ENCODE peak calls at places on chromosomes 5 and 9, in six cellular contexts. C is neuronal stem cell, R is IMR-90, M is H9, J is mesendoderm, I is H1. Q is an unnamed sample.

GRCh38 chr9:131397100-131397790 is 3.4 kb downstream of the PRRC2B start:
- DNase-seq in C (no peak), R (peak), J (peak), M (peak), I (peak), Q (peak)

GRCh38 chr5:177304392-177305119 is 957 bp downstream of the PRELID1 start:
- DNase-seq in J (no peak), I (no peak), R (peak), C (no peak), M (no peak), Q (peak)

GRCh38 chr5:167261309-167262100 is 1029.9 kb upstream of the WWC1 start:
- DNase-seq in C (no peak), I (no peak), R (no peak), J (peak), M (peak), Q (no peak)

GRCh38 chr5:126031989-126032716 is 391.1 kb upstream of the GRAMD2B start:
- DNase-seq in C (no peak), R (peak), M (no peak), J (no peak), I (no peak), Q (no peak)

GRCh38 chr5:179237770-179238627 is 107.3 kb downstream of the ADAMTS2 start:
- DNase-seq in R (no peak), M (peak), C (no peak), I (no peak), J (no peak), Q (no peak)

GRCh38 chr9:94783121-94783664 is 56.7 kb downstream of the AOPEP start:
- DNase-seq in I (peak), R (peak), J (peak), C (peak), M (peak), Q (peak)

GRCh38 chr9:137688261-137688660 is 69.5 kb downstream of the EHMT1 start:
- DNase-seq in R (no peak), I (no peak), C (no peak), J (no peak), M (no peak), Q (no peak)

GRCh38 chr5:54558362-54558761 is 40.8 kb downstream of the SNX18 start:
- DNase-seq in M (no peak), I (no peak), C (no peak), J (no peak), R (peak), Q (no peak)

GRCh38 chr9:1619915-1620705 is 395.0 kb upstream of the SMARCA2 start:
- DNase-seq in R (no peak), C (no peak), J (peak), I (no peak), M (no peak), Q (no peak)

GRCh38 chr5:158273035-158273434 is 414.1 kb upstream of the CLINT1 start:
- DNase-seq in M (no peak), I (no peak), R (no peak), C (peak), J (peak), Q (no peak)

GRCh38 chr9:96323169-96323568 is 21.2 kb upstream of the HSD17B3 start:
- DNase-seq in M (no peak), R (no peak), I (no peak), C (no peak), J (no peak), Q (no peak)

GRCh38 chr5:181189962-181190710 is 14.9 kb downstream of the TRIM7 start:
- DNase-seq in R (no peak), I (no peak), J (no peak), C (no peak), M (no peak), Q (peak)

GRCh38 chr5:152631217-152631616 is 226.1 kb upstream of the NMUR2 start:
- DNase-seq in I (no peak), C (no peak), J (no peak), M (no peak), R (no peak), Q (no peak)

GRCh38 chr9:96154081-96154480 is 147.9 kb downstream of the HSD17B3 start:
- DNase-seq in M (no peak), J (no peak), I (no peak), R (no peak), C (no peak), Q (no peak)

GRCh38 chr5:112865128-112865527 is 4.0 kb downstream of the SRP19 start:
- DNase-seq in R (no peak), C (no peak), I (no peak), M (no peak), J (no peak), Q (no peak)

GRCh38 chr9:95507456-95508241 is 9.1 kb downstream of the PTCH1 start:
- DNase-seq in M (peak), I (peak), J (peak), R (peak), C (no peak), Q (peak)

GRCh38 chr5:173757817-173758216 is 130.3 kb upstream of the CPEB4 start:
- DNase-seq in I (no peak), J (no peak), M (no peak), C (no peak), R (no peak), Q (no peak)

GRCh38 chr5:139651863-139652787 is 4.0 kb downstream of the CXXC5 start:
- DNase-seq in J (no peak), C (peak), I (peak), R (peak), M (peak), Q (peak)

GRCh38 chr5:71887680-71888079 is 168.6 kb downstream of the CARTPT start:
- DNase-seq in I (no peak), R (peak), M (no peak), J (peak), C (no peak), Q (peak)

GRCh38 chr5:17087035-17087434 is 130.4 kb upstream of the BASP1 start:
- DNase-seq in M (no peak), C (no peak), R (peak), I (no peak), J (no peak), Q (peak)

GRCh38 chr5:17312358-17312757 is 94.9 kb downstream of the BASP1 start:
- DNase-seq in R (no peak), C (no peak), J (no peak), M (no peak), I (no peak), Q (no peak)

GRCh38 chr9:1729631-1730030 is 285.5 kb upstream of the SMARCA2 start:
- DNase-seq in J (peak), R (no peak), I (no peak), C (no peak), M (no peak), Q (no peak)

GRCh38 chr5:139747583-139748504 is 47.8 kb upstream of the PSD2 start:
- DNase-seq in I (peak), M (peak), C (no peak), J (peak), R (peak), Q (peak)

GRCh38 chr9:122080986-122081385 is 12.1 kb downstream of the TTLL11 start:
- DNase-seq in R (peak), C (no peak), J (no peak), M (no peak), I (no peak), Q (no peak)

GRCh38 chr5:127878174-127878750 is 175.1 kb downstream of the CCDC192 start:
- DNase-seq in J (peak), M (peak), C (peak), R (peak), I (peak), Q (peak)

GRCh38 chr5:101425345-101425744 is 522.3 kb upstream of the ST8SIA4 start:
- DNase-seq in M (no peak), I (no peak), J (no peak), C (no peak), R (no peak), Q (peak)

GRCh38 chr5:171966270-171966669 is 40.2 kb downstream of the FBXW11 start:
- DNase-seq in I (no peak), R (no peak), J (no peak), C (no peak), M (no peak), Q (no peak)

GRCh38 chr5:68257207-68257606 is 41.7 kb downstream of the PIK3R1 start:
- DNase-seq in R (no peak), M (no peak), I (no peak), J (no peak), C (no peak), Q (no peak)

GRCh38 chr5:172479034-172479783 is 24.9 kb upstream of the SH3PXD2B start:
- DNase-seq in R (peak), I (peak), M (peak), J (peak), C (peak), Q (peak)

GRCh38 chr9:90827181-90827866 is 25.7 kb downstream of the SYK start:
- DNase-seq in J (no peak), C (no peak), R (no peak), M (peak), I (peak), Q (no peak)

GRCh38 chr5:150734579-150735384 is 24.0 kb downstream of the DCTN4 start:
- DNase-seq in R (no peak), J (peak), M (no peak), I (peak), C (no peak), Q (no peak)

GRCh38 chr5:53476019-53476418 is 4.4 kb upstream of the FST start:
- DNase-seq in J (no peak), M (no peak), R (no peak), I (no peak), C (no peak), Q (no peak)

GRCh38 chr9:87386490-87386889 is 111.2 kb upstream of the DAPK1 start:
- DNase-seq in I (no peak), R (no peak), J (no peak), M (no peak), C (no peak), Q (no peak)

GRCh38 chr9:6566409-6567139 is 79.0 kb downstream of the GLDC start:
- DNase-seq in J (peak), R (peak), M (no peak), I (no peak), C (no peak), Q (peak)

GRCh38 chr5:16582081-16582480 is 34.7 kb downstream of the RETREG1 start:
- DNase-seq in M (no peak), I (no peak), J (no peak), R (no peak), C (no peak), Q (no peak)

GRCh38 chr5:73178265-73178664 is 5.3 kb downstream of the TMEM174 start:
- DNase-seq in J (no peak), C (no peak), M (no peak), I (no peak), R (no peak), Q (no peak)
- H3K23ac ChIP-seq in J (no peak), C (no peak), M (no peak), I (no peak), R (no peak), Q (no peak)

GRCh38 chr9:136399176-136400037 is 563 bp downstream of the SNAPC4 start:
- DNase-seq in J (peak), I (no peak), C (no peak), R (no peak), M (no peak), Q (peak)
- H3K23ac ChIP-seq in J (peak), I (no peak), C (peak), R (peak), M (no peak), Q (no peak)

DNA sequence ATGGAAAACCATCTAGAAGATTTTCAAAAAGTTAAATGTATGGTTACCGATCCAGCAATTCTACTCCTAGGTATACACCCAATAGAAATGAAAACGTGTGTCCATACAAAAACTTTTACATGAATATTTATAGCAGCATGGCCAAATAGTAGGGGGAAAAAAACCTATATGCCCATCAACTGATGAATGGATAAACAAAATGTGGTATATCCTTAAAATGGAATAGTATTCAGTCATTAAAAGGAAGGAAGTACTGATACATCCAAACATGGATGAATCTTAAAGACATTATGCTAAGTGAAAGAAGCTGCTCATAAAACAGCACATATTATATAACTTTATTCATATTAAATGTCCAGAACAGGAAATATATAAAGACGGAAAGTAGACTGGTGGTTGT is 93.2 kb upstream of the SPOCK1 start:
- DNase-seq in I (no peak), J (no peak), M (no peak), C (no peak), R (no peak), Q (no peak)
- H3K23ac ChIP-seq in I (no peak), J (no peak), M (no peak), C (no peak), R (no peak), Q (no peak)

DNA sequence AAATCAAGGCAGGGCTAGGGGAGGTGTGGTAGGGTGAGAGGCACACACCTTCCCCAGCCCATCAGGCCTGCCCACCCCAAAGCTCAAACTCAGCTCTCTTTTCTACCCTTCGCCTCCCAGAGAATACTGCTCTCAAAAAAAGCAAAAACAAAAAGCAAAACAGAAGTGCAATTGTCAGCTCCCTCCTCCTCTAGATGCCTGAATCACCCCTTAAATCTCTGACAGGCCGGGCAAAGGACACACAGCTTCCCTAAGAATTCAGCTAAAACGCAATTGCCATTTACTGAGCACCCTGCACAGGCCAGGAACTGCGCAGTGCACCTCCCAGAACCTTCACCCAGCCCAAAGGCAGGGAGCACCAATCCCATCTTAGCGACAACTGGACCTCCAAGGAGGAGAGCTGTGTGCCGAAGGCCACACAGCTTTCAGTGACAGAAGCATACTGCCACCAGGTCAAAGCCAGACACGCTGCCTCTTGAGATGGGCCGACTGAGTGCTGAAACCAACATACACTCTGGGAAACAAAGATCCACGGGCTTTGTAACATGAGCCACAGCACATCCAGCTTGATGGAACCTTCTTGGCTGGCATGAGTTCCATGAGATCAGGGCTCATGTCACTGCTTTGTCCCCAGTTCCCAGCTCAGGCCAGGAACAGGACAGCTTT is 53.4 kb upstream of the STXBP1 start:
- DNase-seq in J (no peak), M (no peak), R (no peak), I (no peak), C (no peak), Q (peak)
- H3K23ac ChIP-seq in J (no peak), M (no peak), R (peak), I (no peak), C (no peak), Q (no peak)

DNA sequence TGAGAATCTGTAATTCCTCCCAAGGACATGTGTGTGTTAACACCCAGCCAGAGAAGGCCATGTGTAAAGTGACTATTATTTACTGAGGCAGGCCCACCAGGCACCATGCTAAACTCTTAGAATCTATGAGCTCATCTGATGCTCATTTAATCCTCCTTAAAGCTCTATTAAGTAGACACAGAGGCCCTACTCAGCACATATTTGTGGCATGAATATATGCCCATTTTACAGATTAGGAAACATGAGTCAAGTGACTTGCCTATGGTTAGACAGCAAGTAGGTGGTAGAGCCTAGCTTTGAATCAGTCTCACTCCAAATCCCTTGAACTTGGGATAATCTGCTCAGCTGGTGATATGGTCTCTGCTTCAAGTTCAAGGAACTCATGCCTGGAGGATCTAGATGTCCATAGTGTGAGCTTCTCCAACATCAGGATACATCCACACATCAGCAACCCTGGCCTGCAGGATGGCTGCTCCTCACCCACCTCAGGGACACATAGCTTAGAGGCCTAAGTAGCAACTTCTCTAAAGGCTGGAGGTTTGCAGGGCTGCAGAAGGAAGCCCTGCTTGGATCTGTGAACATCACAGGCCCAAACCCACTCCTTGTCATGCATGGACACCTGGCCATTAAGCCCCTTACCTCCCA is 205.6 kb downstream of the FSTL4 start:
- DNase-seq in J (no peak), C (no peak), M (no peak), I (peak), R (no peak), Q (no peak)
- H3K23ac ChIP-seq in J (no peak), C (no peak), M (no peak), I (no peak), R (no peak), Q (no peak)

GRCh38 chr9:129263836-129264235 is 85.8 kb upstream of the IER5L start:
- DNase-seq in J (no peak), C (no peak), I (no peak), M (no peak), R (no peak), Q (no peak)

GRCh38 chr9:129264388-129264787 is 86.3 kb upstream of the IER5L start:
- DNase-seq in J (peak), I (peak), C (no peak), R (no peak), M (no peak), Q (no peak)

GRCh38 chr9:129270205-129270604 is 92.1 kb upstream of the IER5L start:
- DNase-seq in M (no peak), C (no peak), J (no peak), I (no peak), R (no peak), Q (no peak)

GRCh38 chr9:129266536-129266935 is 88.5 kb upstream of the IER5L start:
- DNase-seq in I (no peak), M (no peak), R (no peak), J (no peak), C (no peak), Q (no peak)

DNA sequence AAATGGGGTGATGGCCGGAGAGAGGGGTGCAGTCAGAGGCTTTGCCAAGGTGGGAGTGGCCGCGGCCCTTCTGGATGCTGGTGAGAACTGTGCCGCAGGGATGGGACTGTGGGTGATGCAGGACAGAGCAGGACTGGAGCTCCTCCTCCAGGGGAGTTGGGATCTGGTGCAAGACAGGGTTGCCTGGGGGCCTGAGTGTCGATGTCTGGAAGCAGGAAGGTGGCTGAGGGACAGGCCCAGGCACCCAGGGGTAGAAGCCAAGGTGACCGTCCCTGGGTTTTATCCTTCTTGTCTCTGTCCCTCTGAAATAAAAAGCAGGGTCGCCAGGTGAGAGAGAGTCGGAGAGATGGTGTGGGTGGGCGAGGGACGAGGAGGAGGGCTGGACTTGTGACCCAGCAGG is 89.1 kb upstream of the IER5L start:
- DNase-seq in J (no peak), M (no peak), I (no peak), R (no peak), C (no peak), Q (no peak)
- H3K23ac ChIP-seq in J (no peak), M (no peak), I (no peak), R (no peak), C (no peak), Q (no peak)

GRCh38 chr9:115398313-115398650 is 280.3 kb upstream of the TNC start:
- DNase-seq in I (no peak), C (no peak), J (no peak), M (no peak), R (no peak), Q (no peak)

GRCh38 chr9:115395511-115396021 is 277.6 kb upstream of the TNC start:
- DNase-seq in C (no peak), M (no peak), R (peak), I (no peak), J (peak), Q (peak)

GRCh38 chr9:115399026-115399425 is 281.1 kb upstream of the TNC start:
- DNase-seq in C (no peak), J (peak), M (no peak), I (no peak), R (no peak), Q (no peak)

GRCh38 chr9:115396071-115396529 is 278.1 kb upstream of the TNC start:
- DNase-seq in M (no peak), J (peak), C (no peak), I (no peak), R (peak), Q (no peak)

DNA sequence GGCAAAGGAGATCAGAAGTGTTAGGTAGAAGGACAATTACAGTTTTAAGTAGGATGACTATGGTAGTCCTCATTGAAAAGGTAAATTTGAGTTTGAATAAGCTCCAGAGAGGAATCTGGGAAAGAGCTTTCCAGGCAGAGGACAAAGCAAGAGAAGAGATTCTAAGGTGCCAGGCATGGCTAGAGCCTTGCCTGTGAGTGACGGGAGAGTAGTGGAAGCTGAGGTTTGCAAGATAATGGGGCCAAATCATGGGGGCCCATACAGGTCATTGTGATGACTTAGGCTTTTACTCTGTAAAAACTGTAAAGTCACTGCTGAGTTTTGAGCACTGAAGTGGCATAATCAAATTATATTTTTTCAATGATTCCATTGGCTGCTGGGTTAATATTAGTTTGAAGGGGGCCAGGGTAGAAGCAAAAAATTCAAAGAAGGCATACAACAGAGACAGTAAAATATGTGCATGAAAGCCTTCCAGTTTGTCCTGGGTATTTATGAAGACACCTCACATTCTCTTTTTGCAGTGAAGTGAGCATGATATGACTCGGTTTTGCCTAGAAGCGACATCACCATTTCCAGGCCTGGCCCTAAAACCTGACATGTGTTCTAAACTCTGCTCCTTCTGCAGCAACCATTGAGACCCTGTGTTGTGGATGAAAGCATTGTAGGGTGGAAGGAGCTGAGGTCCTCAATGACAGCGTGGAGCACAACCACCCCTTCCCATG is 279.8 kb upstream of the TNC start:
- DNase-seq in R (no peak), M (no peak), C (no peak), J (no peak), I (no peak), Q (no peak)
- H3K23ac ChIP-seq in R (no peak), M (no peak), C (no peak), J (no peak), I (no peak), Q (no peak)

GRCh38 chr5:95822408-95823240 is at the start of gene GLRX:
- DNase-seq in J (peak), R (peak), I (peak), M (peak), C (peak), Q (peak)
- H3K23ac ChIP-seq in J (no peak), R (peak), I (no peak), M (no peak), C (no peak), Q (no peak)

Q was measured in mesenchymal stem cell.